ENCODE peak calls at places on chromosomes 1 and 21, in five cellular contexts. A is CD4-positive, alpha-beta memory T cell; S is CD8-positive, alpha-beta T cell; N is tibial nerve; R is HCT116. G is an unnamed sample. For H3K27me3 and H3K36me3, the result is how much of the 10 kb centered on the place peaks cover.

GRCh38 chr1:221782461-221782860 is 40.6 kb upstream of the DUSP10 start:
- DNase-seq in A (no peak), S (no peak), N (no peak), R (no peak), G (no peak)

GRCh38 chr1:10980094-10980577 is 32.3 kb upstream of the TARDBP start:
- DNase-seq in A (no peak), R (no peak), S (no peak), N (peak), G (no peak)

GRCh38 chr1:53586765-53587164 is 127.6 kb downstream of the DMRTB1 start:
- DNase-seq in N (no peak), R (no peak), A (no peak), S (no peak), G (no peak)

GRCh38 chr1:77412794-77413530 is 131.1 kb downstream of the AK5 start:
- DNase-seq in S (no peak), A (no peak), R (no peak), N (no peak), G (peak)

GRCh38 chr1:26097696-26098095 is 13.9 kb upstream of the PDIK1L start:
- DNase-seq in S (no peak), A (no peak), N (no peak), R (no peak), G (no peak)

GRCh38 chr1:227934476-227935313 is 13.0 kb downstream of the WNT9A start:
- DNase-seq in A (peak), R (peak), N (no peak), S (peak), G (no peak)

GRCh38 chr1:27659497-27660299 is 12.3 kb downstream of the IFI6 start:
- DNase-seq in R (peak), S (peak), N (peak), A (peak), G (peak)

GRCh38 chr1:199029855-199030254 is 391.0 kb downstream of the PTPRC start:
- DNase-seq in A (no peak), N (no peak), S (no peak), R (no peak), G (no peak)

GRCh38 chr1:159941139-159941866 is 4.1 kb downstream of the IGSF9 start:
- DNase-seq in N (no peak), A (no peak), R (no peak), S (no peak), G (no peak)

GRCh38 chr1:43521716-43522115 is 9.0 kb upstream of the PTPRF start:
- DNase-seq in S (no peak), R (no peak), A (no peak), N (no peak), G (no peak)

GRCh38 chr1:9714257-9714718 is 62.8 kb downstream of the PIK3CD start:
- DNase-seq in N (no peak), S (peak), A (peak), R (no peak), G (no peak)

GRCh38 chr1:6419803-6420593 is at the start of gene HES2:
- DNase-seq in S (no peak), R (no peak), A (no peak), N (no peak), G (no peak)

GRCh38 chr1:21904725-21905520 is 32.2 kb downstream of the HSPG2 start:
- DNase-seq in A (no peak), R (peak), S (no peak), N (no peak), G (no peak)

GRCh38 chr1:31387612-31388011 is 14.7 kb upstream of the FABP3 start:
- DNase-seq in A (no peak), R (no peak), S (no peak), N (no peak), G (no peak)

GRCh38 chr21:38910390-38911008 is 104.8 kb downstream of the ETS2 start:
- DNase-seq in R (peak), N (no peak), S (no peak), A (no peak), G (no peak)

GRCh38 chr1:183331095-183331742 is 87.0 kb downstream of the NMNAT2 start:
- DNase-seq in S (no peak), R (no peak), N (no peak), A (no peak), G (no peak)

GRCh38 chr1:66176012-66176715 is 357.8 kb upstream of the SGIP1 start:
- DNase-seq in A (no peak), R (no peak), N (no peak), S (no peak), G (no peak)

DNA sequence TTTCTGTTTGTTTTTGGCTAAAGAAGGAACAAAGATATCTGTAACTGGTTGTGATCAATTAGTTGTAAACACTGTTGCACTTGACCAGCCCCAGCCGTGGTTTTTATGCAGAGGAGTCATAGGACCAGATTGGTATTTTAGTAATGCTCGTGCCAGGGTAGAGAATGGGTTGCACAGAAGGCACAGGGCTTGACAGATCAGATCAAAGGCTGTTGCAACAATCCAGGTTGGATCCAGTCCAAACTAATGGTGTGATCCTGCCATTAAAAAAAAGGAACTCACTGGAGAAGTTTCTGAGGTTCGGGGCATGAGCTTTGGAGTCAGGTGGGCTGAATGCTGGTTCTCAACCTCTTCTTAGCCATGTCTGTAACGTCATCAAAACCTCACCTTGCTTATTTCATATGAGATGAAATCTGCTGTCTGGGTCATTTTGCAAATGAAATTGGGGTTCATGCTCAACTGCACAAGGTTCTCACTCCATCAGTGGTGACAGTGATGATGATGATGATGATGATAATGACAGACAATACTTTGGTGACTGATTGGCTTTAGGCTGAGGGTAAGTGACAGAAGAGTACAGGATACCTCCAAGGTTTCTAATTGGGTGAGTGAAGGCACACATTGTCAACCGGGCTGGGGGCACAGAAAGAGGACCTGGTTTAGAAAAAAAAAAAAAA is 43.1 kb downstream of the ZNF281 start:
- DNase-seq in A (no peak), S (no peak), N (peak), R (no peak), G (no peak)
- H3K27me3 ChIP-seq in A (under half), S (under half), N (under half), R (under half), G (under half)

DNA sequence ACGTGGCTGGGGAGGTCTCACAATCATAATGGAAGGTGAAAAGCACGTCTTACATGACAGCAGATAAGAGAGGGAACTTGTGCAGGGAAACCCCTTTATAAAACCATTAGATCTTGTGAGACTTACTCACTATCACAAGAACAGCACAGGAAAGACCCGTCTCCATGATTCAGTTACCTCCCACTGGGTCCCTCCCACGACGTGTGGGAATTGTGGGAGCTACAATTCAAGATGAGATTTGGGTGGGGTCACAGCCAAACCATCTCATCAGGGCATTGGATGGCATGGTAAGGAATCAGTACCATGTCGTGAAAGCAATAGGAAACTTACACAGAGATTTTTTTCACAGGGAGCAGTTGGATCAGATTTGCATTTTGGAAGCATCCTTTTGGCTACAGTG is 63.1 kb downstream of the MTR start:
- DNase-seq in R (no peak), A (no peak), N (no peak), S (no peak), G (no peak)
- H3K36me3 ChIP-seq in R (under half), A (half or more), N (under half), S (under half), G (under half)

GRCh38 chr1:38785285-38786039 is 74.1 kb downstream of the RRAGC start:
- DNase-seq in N (no peak), A (no peak), S (no peak), R (no peak), G (no peak)

GRCh38 chr1:38781872-38782617 is 77.5 kb downstream of the RRAGC start:
- DNase-seq in S (no peak), N (no peak), A (no peak), R (no peak), G (no peak)

GRCh38 chr1:38784452-38785284 is 74.9 kb downstream of the RRAGC start:
- DNase-seq in N (no peak), S (no peak), A (no peak), R (no peak), G (no peak)

GRCh38 chr1:38786040-38786436 is 73.5 kb downstream of the RRAGC start:
- DNase-seq in R (peak), S (no peak), A (no peak), N (no peak), G (no peak)

DNA sequence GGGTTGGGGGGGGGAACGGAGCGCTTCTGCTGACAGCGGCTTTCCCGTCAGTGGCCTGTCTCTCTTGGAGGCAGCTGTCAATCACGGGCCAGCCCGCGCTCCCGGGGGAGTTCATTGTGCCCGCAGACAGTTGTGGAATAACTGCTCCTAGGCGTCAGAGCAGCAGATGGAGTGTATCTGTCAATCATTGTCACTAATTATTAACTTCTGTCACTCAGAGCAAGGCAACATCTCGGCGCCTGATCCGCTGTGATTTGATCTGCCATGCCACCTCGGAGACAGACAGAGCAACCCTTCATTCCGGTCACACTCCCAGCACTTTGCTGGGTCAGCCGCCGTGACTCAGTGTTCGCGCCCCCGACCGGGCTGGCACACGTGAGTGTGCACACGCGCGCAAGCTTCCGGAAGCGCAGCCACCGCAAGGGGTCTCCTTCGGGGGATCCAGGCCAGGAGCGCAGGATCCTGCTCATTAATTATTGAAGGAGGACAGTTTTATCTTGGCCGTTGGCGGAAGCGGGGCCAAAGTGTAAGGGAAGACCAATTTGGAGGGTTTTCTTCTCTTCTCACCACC is 75.8 kb downstream of the RRAGC start:
- DNase-seq in R (no peak), A (no peak), S (no peak), N (no peak), G (no peak)
- H3K27me3 ChIP-seq in R (under half), A (under half), S (under half), N (under half), G (under half)

GRCh38 chr1:55402117-55402516 is 187.0 kb upstream of the USP24 start:
- DNase-seq in A (no peak), S (no peak), R (no peak), N (no peak), G (no peak)

GRCh38 chr1:55399385-55399784 is 184.2 kb upstream of the USP24 start:
- DNase-seq in N (no peak), A (no peak), S (no peak), R (no peak), G (no peak)

GRCh38 chr1:55402676-55403464 is 187.7 kb upstream of the USP24 start:
- DNase-seq in A (no peak), R (no peak), S (no peak), N (no peak), G (no peak)

GRCh38 chr1:55400560-55400959 is 185.4 kb upstream of the USP24 start:
- DNase-seq in R (no peak), N (no peak), S (no peak), A (no peak), G (no peak)
- H3K36me3 ChIP-seq in R (under half), N (under half), S (under half), A (under half), G (under half)

GRCh38 chr1:33316601-33317000 is 4.3 kb downstream of the A3GALT2 start:
- DNase-seq in A (no peak), S (no peak), N (no peak), R (no peak), G (no peak)

GRCh38 chr1:33311706-33312412 is 9.0 kb downstream of the A3GALT2 start:
- DNase-seq in S (no peak), N (no peak), R (no peak), A (no peak), G (no peak)

GRCh38 chr1:33312413-33312749 is 8.5 kb downstream of the A3GALT2 start:
- DNase-seq in R (no peak), A (no peak), N (no peak), S (no peak), G (no peak)

GRCh38 chr1:33317354-33317753 is 3.5 kb downstream of the A3GALT2 start:
- DNase-seq in N (no peak), A (no peak), S (no peak), R (no peak), G (no peak)

GRCh38 chr1:33314371-33314893 is 6.5 kb downstream of the A3GALT2 start:
- DNase-seq in S (no peak), A (no peak), R (no peak), N (no peak), G (no peak)
- H3K27me3 ChIP-seq in S (under half), A (under half), R (under half), N (under half), G (under half)

DNA sequence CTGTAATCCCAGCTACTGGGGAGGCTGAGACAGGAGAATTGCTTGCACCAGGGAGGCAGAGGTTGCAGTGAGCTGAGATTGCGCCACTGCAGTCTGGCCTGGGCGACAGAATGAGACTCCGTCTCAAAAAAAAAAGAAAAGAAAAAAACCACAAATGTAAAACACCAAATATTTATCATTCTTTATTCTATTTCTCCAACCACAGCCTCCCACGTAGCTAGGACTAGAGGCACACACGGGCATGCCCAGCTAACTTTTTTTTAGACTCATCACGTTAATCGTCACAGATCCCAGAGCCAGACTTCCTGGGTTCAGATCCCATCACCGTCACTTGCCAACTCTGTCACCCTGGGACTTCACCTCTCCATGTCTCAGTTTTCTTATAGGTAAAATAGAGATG is 13.6 kb downstream of the DNAJC16 start:
- DNase-seq in N (no peak), R (no peak), S (no peak), A (no peak), G (no peak)
- H3K36me3 ChIP-seq in N (under half), R (under half), S (under half), A (under half), G (under half)